ENCODE peak calls at places on chromosomes 6 and 20, in ten cellular contexts. Q is endothelial cell, S is amniotic stem cell, K is activated T-cell treated with anti-CD3 and anti-CD28 coated beads for 1 hour, L is NCI-H2029 treated with DMSO at 0.1 percent for 48 hours, N is T47D, C is glutamatergic neuron, O is heart right ventricle, Y is Peyer's patch, U is HAP-1. M is an unnamed sample.

GRCh38 chr6:17031961-17032360 is 69.9 kb upstream of the STMND1 start:
- DNase-seq in Q (no peak), S (no peak), K (no peak), L (no peak), N (no peak), C (no peak), O (peak; percentile 19), Y (no peak), U (no peak), M (no peak)

GRCh38 chr6:158031191-158031444 is 49.5 kb downstream of the SYNJ2 start:
- DNase-seq in Q (no peak), S (no peak), K (no peak), L (no peak), N (no peak), C (no peak), O (no peak), Y (no peak), U (no peak), M (no peak)

GRCh38 chr6:170096191-170096802 is 194.6 kb downstream of the DLL1 start:
- DNase-seq in Q (peak; percentile 1), S (no peak), K (no peak), L (no peak), N (no peak), C (no peak), O (no peak), Y (no peak), U (no peak), M (peak; percentile 14)

GRCh38 chr6:120608826-120609225 is 725.5 kb downstream of the TBC1D32 start:
- DNase-seq in Q (no peak), S (no peak), K (no peak), L (no peak), N (no peak), C (no peak), O (no peak), Y (no peak), U (no peak), M (no peak)

GRCh38 chr6:169291148-169291547 is 37.5 kb upstream of the THBS2 start:
- DNase-seq in Q (no peak), S (no peak), K (no peak), L (no peak), N (no peak), C (no peak), O (no peak), Y (no peak), U (no peak), M (no peak)

GRCh38 chr20:62929051-62929538 is 2.8 kb upstream of the DIDO1 start:
- DNase-seq in Q (peak; percentile 80), S (no peak), K (peak; percentile 37), L (no peak), N (peak; percentile 31), C (peak; percentile 73), O (peak; percentile 81), Y (peak; percentile 87), U (no peak), M (peak; percentile 73)

GRCh38 chr6:15368186-15368585 is 122.3 kb downstream of the JARID2 start:
- DNase-seq in Q (no peak), S (no peak), K (no peak), L (no peak), N (no peak), C (no peak), O (no peak), Y (no peak), U (no peak), M (no peak)

GRCh38 chr20:51346686-51347485 is 195.6 kb downstream of the NFATC2 start:
- DNase-seq in Q (no peak), S (no peak), K (no peak), L (no peak), N (no peak), C (no peak), O (no peak), Y (no peak), U (no peak), M (no peak)

GRCh38 chr6:41036188-41036587 is 2.8 kb downstream of the UNC5CL start:
- DNase-seq in Q (no peak), S (no peak), K (no peak), L (no peak), N (no peak), C (no peak), O (no peak), Y (no peak), U (no peak), M (no peak)

GRCh38 chr6:411402-412145 is 20.0 kb downstream of the IRF4 start:
- DNase-seq in Q (no peak), S (no peak), K (no peak), L (peak; percentile 77), N (no peak), C (no peak), O (no peak), Y (no peak), U (no peak), M (no peak)

GRCh38 chr6:41278699-41279405 is 7.6 kb downstream of the TREM1 start:
- DNase-seq in Q (peak; percentile 71), S (no peak), K (peak; percentile 51), L (peak; percentile 92), N (peak; percentile 76), C (peak; percentile 67), O (no peak), Y (no peak), U (peak; percentile 50), M (peak; percentile 65)

GRCh38 chr20:38272398-38272797 is 11.9 kb upstream of the KIAA1755 start:
- DNase-seq in Q (no peak), S (no peak), K (no peak), L (no peak), N (no peak), C (no peak), O (no peak), Y (no peak), U (no peak), M (no peak)

GRCh38 chr6:142902636-142903053 is 42.3 kb downstream of the HIVEP2 start:
- DNase-seq in Q (no peak), S (peak; percentile 65), K (peak; percentile 50), L (peak; percentile 58), N (no peak), C (no peak), O (peak; percentile 58), Y (no peak), U (no peak), M (peak; percentile 61)

GRCh38 chr20:53364617-53365016 is 229.0 kb downstream of the ZNF217 start:
- DNase-seq in Q (no peak), S (no peak), K (no peak), L (no peak), N (no peak), C (no peak), O (no peak), Y (no peak), U (no peak), M (no peak)

GRCh38 chr6:134379086-134379485 is 61.2 kb upstream of the SGK1 start:
- DNase-seq in Q (no peak), S (no peak), K (no peak), L (no peak), N (peak; percentile 84), C (no peak), O (no peak), Y (peak; percentile 71), U (no peak), M (peak; percentile 88)

GRCh38 chr6:167733740-167734661 is 92.7 kb upstream of the AFDN start:
- DNase-seq in Q (no peak), S (no peak), K (no peak), L (no peak), N (no peak), C (no peak), O (no peak), Y (no peak), U (no peak), M (peak; percentile 22)

GRCh38 chr6:41508479-41508878 is 37.7 kb upstream of the FOXP4 start:
- DNase-seq in Q (no peak), S (no peak), K (no peak), L (no peak), N (no peak), C (no peak), O (no peak), Y (no peak), U (no peak), M (no peak)

GRCh38 chr20:62628691-62629090 is 13.6 kb upstream of the SLCO4A1 start:
- DNase-seq in Q (no peak), S (no peak), K (no peak), L (no peak), N (peak; percentile 71), C (no peak), O (no peak), Y (no peak), U (no peak), M (no peak)

GRCh38 chr20:23889775-23890187 is 10.2 kb upstream of the CST5 start:
- DNase-seq in Q (peak; percentile 70), S (peak; percentile 30), K (peak; percentile 36), L (peak; percentile 4), N (peak; percentile 79), C (peak; percentile 72), O (peak; percentile 29), Y (no peak), U (peak; percentile 39), M (peak; percentile 31)

GRCh38 chr6:103750603-103751002 is 1109.1 kb downstream of the HACE1 start:
- DNase-seq in Q (no peak), S (no peak), K (no peak), L (no peak), N (no peak), C (no peak), O (no peak), Y (no peak), U (no peak), M (no peak)

GRCh38 chr6:40097590-40097989 is 163.3 kb upstream of the MOCS1 start:
- DNase-seq in Q (no peak), S (no peak), K (no peak), L (no peak), N (no peak), C (no peak), O (no peak), Y (no peak), U (no peak), M (no peak)

GRCh38 chr6:45997875-45998506 is 17.7 kb downstream of the CLIC5 start:
- DNase-seq in Q (no peak), S (no peak), K (no peak), L (no peak), N (no peak), C (no peak), O (no peak), Y (no peak), U (no peak), M (no peak)

GRCh38 chr6:135144678-135145508 is 36.2 kb upstream of the MYB start:
- DNase-seq in Q (peak; percentile 25), S (no peak), K (no peak), L (no peak), N (peak; percentile 61), C (no peak), O (no peak), Y (no peak), U (peak; percentile 38), M (no peak)

GRCh38 chr6:139905404-139906052 is 531.1 kb upstream of the CITED2 start:
- DNase-seq in Q (no peak), S (no peak), K (no peak), L (no peak), N (no peak), C (no peak), O (no peak), Y (no peak), U (no peak), M (no peak)

GRCh38 chr20:38995536-38996044 is 33.4 kb downstream of the DHX35 start:
- DNase-seq in Q (no peak), S (no peak), K (no peak), L (no peak), N (no peak), C (no peak), O (peak; percentile 12), Y (no peak), U (no peak), M (no peak)

GRCh38 chr6:38755874-38756273 is 40.8 kb downstream of the DNAH8 start:
- DNase-seq in Q (no peak), S (no peak), K (no peak), L (no peak), N (no peak), C (no peak), O (no peak), Y (no peak), U (no peak), M (no peak)

M was measured in stomach.